ENCODE peak calls at places on chromosomes 12 and 14, in eight cellular contexts. O is GM10248, L is uterus, S is NCI-H748 treated with DMSO at 0.1 percent for 48 hours, U is PC-9, T is ELR, B is neural crest cell, E is ovary. R is an unnamed sample.

GRCh38 chr12:89250213-89250612 is 102.1 kb downstream of the DUSP6 start:
- DNase-seq in O (no peak), L (no peak), S (no peak), U (no peak), T (no peak), B (no peak), E (no peak), R (no peak)

GRCh38 chr14:104794641-104795467 is 694 bp downstream of the AKT1 start:
- DNase-seq in O (peak), L (no peak), S (no peak), U (peak), T (peak), B (no peak), E (no peak), R (no peak)

GRCh38 chr12:103832048-103832798 is 8.8 kb downstream of the NT5DC3 start:
- DNase-seq in O (peak), L (no peak), S (no peak), U (no peak), T (no peak), B (no peak), E (no peak), R (no peak)

GRCh38 chr12:20403230-20403629 is 34.9 kb downstream of the PDE3A start:
- DNase-seq in O (no peak), L (no peak), S (no peak), U (no peak), T (no peak), B (no peak), E (no peak), R (no peak)

GRCh38 chr12:115838952-115839351 is 438.5 kb downstream of the MED13L start:
- DNase-seq in O (no peak), L (no peak), S (no peak), U (no peak), T (no peak), B (no peak), E (no peak), R (no peak)

GRCh38 chr12:112750971-112751370 is 40.6 kb upstream of the RPH3A start:
- DNase-seq in O (no peak), L (no peak), S (no peak), U (no peak), T (peak), B (no peak), E (no peak), R (no peak)

GRCh38 chr14:22549981-22550670 is 38.9 kb downstream of the DAD1 start:
- DNase-seq in O (peak), L (no peak), S (no peak), U (no peak), T (peak), B (no peak), E (no peak), R (no peak)

GRCh38 chr12:64806593-64806992 is 17.9 kb upstream of the TBC1D30 start:
- DNase-seq in O (no peak), L (no peak), S (no peak), U (no peak), T (peak), B (no peak), E (no peak), R (no peak)

GRCh38 chr12:45687081-45688015 is 42.2 kb upstream of the ARID2 start:
- DNase-seq in O (no peak), L (no peak), S (no peak), U (no peak), T (no peak), B (no peak), E (no peak), R (no peak)

GRCh38 chr14:31291210-31291609 is 83.6 kb upstream of the HECTD1 start:
- DNase-seq in O (no peak), L (no peak), S (no peak), U (no peak), T (no peak), B (no peak), E (no peak), R (no peak)

GRCh38 chr12:5768171-5768879 is 176.7 kb downstream of the ANO2 start:
- DNase-seq in O (no peak), L (peak), S (no peak), U (no peak), T (no peak), B (no peak), E (no peak), R (no peak)

GRCh38 chr14:51680031-51680430 is 28.3 kb downstream of the FRMD6 start:
- DNase-seq in O (no peak), L (no peak), S (no peak), U (no peak), T (no peak), B (no peak), E (no peak), R (no peak)

GRCh38 chr12:95351745-95352144 is 122.2 kb upstream of the METAP2 start:
- DNase-seq in O (no peak), L (no peak), S (no peak), U (no peak), T (no peak), B (no peak), E (no peak), R (peak)

GRCh38 chr12:40691913-40692616 is at the start of gene CNTN1:
- DNase-seq in O (peak), L (peak), S (peak), U (peak), T (no peak), B (peak), E (peak), R (no peak)

GRCh38 chr12:128932521-128932920 is 79.2 kb downstream of the GLT1D1 start:
- DNase-seq in O (no peak), L (no peak), S (no peak), U (no peak), T (no peak), B (no peak), E (no peak), R (no peak)

GRCh38 chr12:91289072-91289471 is 106.5 kb upstream of the DCN start:
- DNase-seq in O (no peak), L (no peak), S (no peak), U (no peak), T (no peak), B (no peak), E (no peak), R (no peak)

GRCh38 chr14:64508215-64508776 is 3.7 kb downstream of the ZBTB1 start:
- DNase-seq in O (peak), L (no peak), S (no peak), U (no peak), T (no peak), B (no peak), E (no peak), R (no peak)

GRCh38 chr14:24566318-24566717 is 9.7 kb downstream of the CTSG start:
- DNase-seq in O (no peak), L (no peak), S (no peak), U (no peak), T (no peak), B (no peak), E (no peak), R (no peak)

GRCh38 chr12:88763536-88764100 is 183.3 kb upstream of the KITLG start:
- DNase-seq in O (no peak), L (no peak), S (no peak), U (peak), T (peak), B (no peak), E (no peak), R (peak)